ENCODE peak calls at places on chromosomes 3 and 15, in nine cellular contexts. F is neuronal stem cell, B is spleen, N is pancreas, D is stomach, V is body of pancreas, J is H9, C is esophagus squamous epithelium, Q is coronary artery. O is an unnamed sample.

GRCh38 chr3:79361748-79362378 is 405.9 kb downstream of the ROBO1 start:
- DNase-seq in C (no peak), J (no peak), Q (no peak), B (no peak), F (peak; percentile 21), N (no peak), V (no peak), D (no peak), O (no peak)

GRCh38 chr15:53611145-53611920 is 148.1 kb downstream of the WDR72 start:
- DNase-seq in C (no peak), Q (no peak), J (no peak), F (no peak), D (no peak), N (no peak), B (no peak), V (no peak), O (no peak)

GRCh38 chr3:36312351-36312750 is 68.0 kb upstream of the STAC start:
- DNase-seq in C (no peak), V (no peak), Q (no peak), D (no peak), N (no peak), J (no peak), F (no peak), B (no peak), O (no peak)

GRCh38 chr15:52113708-52114107 is 1.1 kb upstream of the BCL2L10 start:
- DNase-seq in Q (no peak), B (no peak), D (no peak), V (no peak), F (no peak), C (no peak), J (no peak), N (no peak), O (no peak)

GRCh38 chr3:171506743-171507319 is 46.6 kb upstream of the TNIK start:
- DNase-seq in J (no peak), B (no peak), D (no peak), F (no peak), V (no peak), C (no peak), Q (no peak), N (no peak), O (no peak)

GRCh38 chr3:184740509-184741258 is 28.8 kb upstream of the MAGEF1 start:
- DNase-seq in B (peak; percentile 47), N (no peak), C (no peak), D (peak; percentile 14), V (peak; percentile 7), F (no peak), J (peak; percentile 24), Q (peak; percentile 69), O (no peak)

GRCh38 chr3:46852839-46853355 is 10.3 kb downstream of the MYL3 start:
- DNase-seq in J (no peak), Q (peak; percentile 31), V (peak; percentile 2), F (no peak), N (no peak), B (peak; percentile 41), D (no peak), C (no peak), O (no peak)

GRCh38 chr15:77025066-77025435 is 30.1 kb downstream of the PSTPIP1 start:
- DNase-seq in V (no peak), C (no peak), D (no peak), F (no peak), B (no peak), N (peak; percentile 37), Q (no peak), J (peak; percentile 25), O (peak; percentile 17)

GRCh38 chr3:24315991-24316390 is 178.7 kb downstream of the THRB start:
- DNase-seq in C (no peak), Q (no peak), V (no peak), J (no peak), F (no peak), N (no peak), B (no peak), D (no peak), O (no peak)

GRCh38 chr3:128994581-128995161 is 795 bp upstream of the CFAP92 start:
- DNase-seq in F (no peak), B (no peak), C (no peak), J (no peak), D (no peak), N (no peak), V (no peak), Q (no peak), O (no peak)

DNA sequence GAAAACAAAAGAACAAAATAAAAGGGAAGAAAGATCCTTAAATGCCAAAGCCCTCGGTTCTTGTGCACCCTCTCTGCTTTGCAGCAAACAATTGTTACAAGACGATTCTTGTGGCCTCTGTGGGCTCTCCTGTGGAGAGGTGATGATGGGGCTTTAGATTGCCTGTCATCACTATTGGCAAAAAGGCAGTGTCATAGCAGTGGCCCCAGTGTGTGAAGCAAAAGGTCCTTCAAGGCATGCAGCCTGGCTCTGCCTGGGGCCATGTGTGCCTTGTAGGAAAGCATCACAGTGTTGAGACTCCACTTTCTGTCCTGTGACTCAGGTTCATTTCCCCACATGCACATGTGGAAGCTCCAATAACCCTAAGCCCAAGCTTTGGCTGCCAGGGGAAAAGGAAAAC is 43.7 kb downstream of the POC1A start:
- DNase-seq in Q (no peak), V (no peak), C (no peak), N (no peak), F (no peak), B (peak; percentile 12), D (no peak), J (no peak), O (no peak)
- H3K27ac ChIP-seq in Q (no peak overlapping the region), V (no peak overlapping the region), C (no peak overlapping the region), N (no peak overlapping the region), F (no peak overlapping the region), B (no peak overlapping the region), D (no peak overlapping the region), J (no peak overlapping the region), O (no peak overlapping the region)

GRCh38 chr3:38454884-38455638 is 1.4 kb downstream of the ACVR2B start:
- DNase-seq in D (peak; percentile 87), N (peak; percentile 92), V (peak; percentile 87), C (no peak), B (peak; percentile 83), F (peak; percentile 82), Q (peak; percentile 82), J (peak; percentile 89), O (peak; percentile 92)
- H3K27ac ChIP-seq in D (peak overlapping the region; percentile 94), N (peak overlapping the region; percentile 90), V (peak overlapping the region; percentile 92), C (peak overlapping the region; percentile 87), B (no peak overlapping the region), F (peak overlapping the region; percentile 92), Q (peak overlapping the region; percentile 64), J (no peak overlapping the region), O (peak overlapping the region; percentile 86)

DNA sequence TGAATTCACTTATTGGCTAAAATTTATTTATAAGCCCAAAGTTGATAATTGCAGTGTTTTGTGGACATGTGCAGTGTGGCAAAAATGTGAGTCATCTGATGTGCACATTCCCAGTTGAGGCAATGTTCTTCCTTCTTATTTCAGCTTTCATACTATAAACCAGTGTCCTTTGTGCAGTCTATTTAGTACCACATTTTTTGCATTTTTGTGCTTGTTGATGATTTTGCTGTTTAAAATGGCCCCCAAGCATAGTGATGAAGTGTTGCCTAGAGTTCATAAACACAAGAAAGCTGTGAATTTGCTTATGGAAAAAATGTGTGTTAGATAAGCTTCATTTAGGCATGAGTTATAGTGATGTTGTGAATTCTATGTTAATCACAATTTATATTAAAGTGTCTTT is 19.4 kb upstream of the IL20RB start:
- DNase-seq in N (no peak), C (no peak), D (no peak), F (no peak), J (no peak), V (no peak), Q (no peak), B (no peak), O (no peak)
- H3K27ac ChIP-seq in N (no peak overlapping the region), C (peak overlapping the region; percentile 30), D (no peak overlapping the region), F (no peak overlapping the region), J (no peak overlapping the region), V (no peak overlapping the region), Q (no peak overlapping the region), B (no peak overlapping the region), O (no peak overlapping the region)

GRCh38 chr3:53219897-53220483 is 35.8 kb downstream of the TKT start:
- DNase-seq in C (peak; percentile 18), B (peak; percentile 95), N (peak; percentile 96), Q (no peak), J (peak; percentile 95), F (peak; percentile 82), D (peak; percentile 90), V (peak; percentile 90), O (peak; percentile 89)
- H3K27ac ChIP-seq in C (no peak overlapping the region), B (no peak overlapping the region), N (no peak overlapping the region), Q (no peak overlapping the region), J (no peak overlapping the region), F (no peak overlapping the region), D (no peak overlapping the region), V (no peak overlapping the region), O (no peak overlapping the region)